ENCODE peak calls at places on chromosomes 5 and 9, in six cellular contexts. J, S, B, H, Q and G are unnamed samples.

GRCh38 chr9:101034222-101034621 is 5.7 kb downstream of the PLPPR1 start:
- DNase-seq in J (no peak), S (no peak), B (no peak), H (no peak), Q (no peak), G (no peak)

GRCh38 chr9:24614070-24614469 is 68.4 kb upstream of the IZUMO3 start:
- DNase-seq in J (no peak), S (peak; percentile 8), B (no peak), H (no peak), Q (no peak), G (no peak)

GRCh38 chr5:180289433-180289832 is 2.5 kb downstream of the MAPK9 start:
- DNase-seq in J (no peak), S (no peak), B (peak; percentile 76), H (no peak), Q (no peak), G (no peak)

GRCh38 chr9:33114746-33115145 is 38.3 kb upstream of the SMU1 start:
- DNase-seq in J (peak; percentile 49), S (no peak), B (no peak), H (no peak), Q (no peak), G (no peak)

GRCh38 chr5:139394123-139394653 is 716 bp downstream of the PROB1 start:
- DNase-seq in J (no peak), S (no peak), B (no peak), H (peak; percentile 38), Q (peak; percentile 69), G (no peak)

GRCh38 chr5:131281133-131281867 is 17.4 kb downstream of the CDC42SE2 start:
- DNase-seq in J (no peak), S (no peak), B (no peak), H (peak; percentile 85), Q (no peak), G (no peak)

GRCh38 chr5:165039748-165040147 is 1534.3 kb downstream of the MAT2B start:
- DNase-seq in J (no peak), S (no peak), B (no peak), H (no peak), Q (no peak), G (no peak)

GRCh38 chr9:113355197-113355596 is 5.9 kb downstream of the BSPRY start:
- DNase-seq in J (no peak), S (no peak), B (no peak), H (no peak), Q (no peak), G (no peak)

GRCh38 chr5:10740384-10740783 is 20.6 kb downstream of the DAP start:
- DNase-seq in J (no peak), S (no peak), B (no peak), H (no peak), Q (no peak), G (no peak)

GRCh38 chr9:103999375-104000062 is 94.6 kb upstream of the SMC2 start:
- DNase-seq in J (no peak), S (no peak), B (no peak), H (no peak), Q (no peak), G (no peak)

GRCh38 chr5:140855772-140856674 is at the start of gene PCDHA10:
- DNase-seq in J (no peak), S (peak; percentile 24), B (no peak), H (no peak), Q (no peak), G (no peak)

GRCh38 chr9:68462004-68462775 is 78.5 kb downstream of the TMEM252 start:
- DNase-seq in J (no peak), S (peak; percentile 11), B (no peak), H (no peak), Q (no peak), G (no peak)

GRCh38 chr9:12439267-12439666 is 253.9 kb upstream of the TYRP1 start:
- DNase-seq in J (no peak), S (no peak), B (no peak), H (no peak), Q (no peak), G (no peak)

GRCh38 chr5:151213803-151214613 is 9.9 kb downstream of the CCDC69 start:
- DNase-seq in J (peak; percentile 94), S (no peak), B (peak; percentile 72), H (peak; percentile 86), Q (peak; percentile 84), G (peak; percentile 27)

GRCh38 chr9:76576344-76576743 is 117.4 kb downstream of the GCNT1 start:
- DNase-seq in J (no peak), S (no peak), B (no peak), H (peak; percentile 63), Q (peak; percentile 44), G (no peak)

GRCh38 chr9:132946624-132947295 is 2.3 kb upstream of the TSC1 start:
- DNase-seq in J (no peak), S (peak; percentile 26), B (no peak), H (no peak), Q (no peak), G (no peak)

GRCh38 chr5:74382864-74383618 is 257.5 kb downstream of the ENC1 start:
- DNase-seq in J (peak; percentile 74), S (no peak), B (no peak), H (no peak), Q (no peak), G (no peak)

GRCh38 chr5:116574682-116575634 is at the start of gene SEMA6A:
- DNase-seq in J (peak; percentile 88), S (peak; percentile 97), B (peak; percentile 90), H (no peak), Q (no peak), G (peak; percentile 77)

GRCh38 chr5:124847907-124848306 is 101.5 kb upstream of the ZNF608 start:
- DNase-seq in J (no peak), S (no peak), B (no peak), H (no peak), Q (no peak), G (no peak)

GRCh38 chr9:105093685-105094084 is 150.8 kb upstream of the SLC44A1 start:
- DNase-seq in J (no peak), S (no peak), B (no peak), H (no peak), Q (no peak), G (no peak)

DNA sequence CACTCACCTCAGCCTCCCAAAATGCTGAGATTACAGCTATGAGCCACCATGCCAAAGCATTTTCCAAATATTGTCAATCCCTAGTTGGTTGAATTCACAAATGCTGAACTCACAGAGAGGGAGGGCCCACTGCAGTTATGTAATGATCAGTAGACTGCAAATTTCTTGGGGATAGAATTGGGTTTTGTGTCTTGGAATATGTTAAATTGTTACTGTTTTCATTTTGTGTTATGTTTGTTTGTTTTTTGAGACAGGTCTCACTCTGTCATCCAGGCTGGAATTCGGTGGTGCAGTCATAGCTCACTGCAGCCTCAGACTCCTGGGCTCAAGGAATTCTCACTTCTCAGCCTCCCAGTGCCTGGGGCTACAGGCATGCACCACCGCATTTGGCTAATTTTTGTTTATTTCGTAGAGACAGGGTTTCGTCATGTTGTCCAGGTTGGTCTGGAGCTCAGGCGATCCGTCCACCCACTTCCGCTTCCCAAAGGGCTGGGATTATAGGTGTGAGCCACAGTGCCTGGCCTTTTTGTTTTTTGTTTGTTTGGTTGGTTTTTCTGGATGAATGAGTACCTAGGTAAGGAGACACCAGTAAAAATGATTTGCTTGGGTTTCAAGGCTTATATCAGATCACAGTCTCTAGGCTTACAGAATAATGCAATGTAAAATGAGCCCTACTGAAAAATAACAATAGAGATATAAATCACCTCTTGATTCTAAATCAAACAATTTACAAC is 31.5 kb upstream of the LMNB1 start:
- DNase-seq in J (no peak), S (no peak), B (no peak), H (no peak), Q (no peak), G (no peak)
- H3K27ac ChIP-seq in J (no peak overlapping the region), S (no peak overlapping the region), B (no peak overlapping the region), H (no peak overlapping the region), Q (no peak overlapping the region), G (no peak overlapping the region)

GRCh38 chr5:123455640-123456039 is 32.4 kb upstream of the CEP120 start:
- DNase-seq in J (no peak), S (no peak), B (no peak), H (no peak), Q (no peak), G (no peak)
- H3K27ac ChIP-seq in J (no peak overlapping the region), S (no peak overlapping the region), B (no peak overlapping the region), H (no peak overlapping the region), Q (no peak overlapping the region), G (no peak overlapping the region)

GRCh38 chr5:135033026-135033861 is 784 bp downstream of the PITX1 start:
- DNase-seq in J (no peak), S (peak; percentile 56), B (peak; percentile 43), H (no peak), Q (no peak), G (no peak)

GRCh38 chr5:135034186-135034962 is at the start of gene PITX1:
- DNase-seq in J (no peak), S (peak; percentile 64), B (peak; percentile 69), H (no peak), Q (no peak), G (no peak)

GRCh38 chr5:135034963-135035677 is 1.1 kb upstream of the PITX1 start:
- DNase-seq in J (no peak), S (no peak), B (no peak), H (no peak), Q (no peak), G (no peak)

GRCh38 chr5:135032613-135033025 is 1.4 kb downstream of the PITX1 start:
- DNase-seq in J (no peak), S (no peak), B (no peak), H (no peak), Q (no peak), G (no peak)

DNA sequence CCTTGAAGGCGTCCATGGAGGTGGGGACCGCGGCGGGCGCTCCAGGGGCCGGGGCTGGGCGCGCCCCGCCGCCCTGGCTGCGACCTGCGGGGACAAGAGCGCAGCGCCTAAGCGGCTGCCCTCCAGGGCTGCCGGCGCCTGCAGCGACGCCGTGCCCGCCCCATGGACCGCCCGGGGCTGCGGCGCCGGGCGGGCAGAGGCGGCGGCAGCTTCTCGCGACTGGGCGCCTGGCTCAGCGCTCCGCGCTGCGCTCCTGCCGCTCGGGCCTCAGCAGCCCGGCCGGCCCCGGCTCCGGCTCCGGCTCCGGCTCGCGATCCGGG is 202 bp downstream of the PITX1 start:
- DNase-seq in J (no peak), S (no peak), B (no peak), H (no peak), Q (no peak), G (no peak)
- H3K27ac ChIP-seq in J (no peak overlapping the region), S (no peak overlapping the region), B (peak overlapping the region; percentile 94), H (peak overlapping the region; percentile 80), Q (no peak overlapping the region), G (no peak overlapping the region)

GRCh38 chr9:121721770-121722169 is 70.3 kb downstream of the DAB2IP start:
- DNase-seq in J (no peak), S (no peak), B (no peak), H (no peak), Q (no peak), G (no peak)

GRCh38 chr9:121720311-121720991 is 69.0 kb downstream of the DAB2IP start:
- DNase-seq in J (no peak), S (no peak), B (no peak), H (no peak), Q (no peak), G (no peak)

GRCh38 chr9:121718063-121718462 is 66.6 kb downstream of the DAB2IP start:
- DNase-seq in J (no peak), S (peak; percentile 48), B (no peak), H (no peak), Q (no peak), G (peak; percentile 37)

GRCh38 chr9:121718501-121718900 is 67.1 kb downstream of the DAB2IP start:
- DNase-seq in J (no peak), S (no peak), B (no peak), H (no peak), Q (no peak), G (no peak)

DNA sequence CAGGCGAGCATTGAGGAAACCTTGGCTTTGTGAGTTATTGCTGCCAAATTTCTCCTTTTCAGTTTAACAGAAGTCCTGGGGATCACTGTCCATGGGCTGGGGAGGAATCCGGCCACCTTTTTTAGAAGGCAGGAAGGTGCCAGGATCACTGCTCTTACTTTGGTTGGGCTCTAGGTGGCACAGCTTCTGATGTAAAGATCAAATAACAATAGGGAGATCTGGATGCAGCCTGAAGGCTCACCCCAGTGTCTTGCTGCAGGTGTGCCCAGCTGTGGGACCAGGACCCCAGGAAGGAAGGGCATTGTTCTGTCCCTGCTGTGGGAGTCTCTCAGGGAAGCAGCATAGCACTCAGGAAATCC is 69.5 kb downstream of the DAB2IP start:
- DNase-seq in J (no peak), S (no peak), B (no peak), H (no peak), Q (no peak), G (no peak)
- H3K27ac ChIP-seq in J (peak overlapping the region; percentile 64), S (no peak overlapping the region), B (peak overlapping the region; percentile 80), H (no peak overlapping the region), Q (no peak overlapping the region), G (no peak overlapping the region)